ENCODE peak calls at places on chromosomes 6 and 20, in six cellular contexts. V is cardiac muscle cell, P is IMR-90, H is spleen, L is uterus, T is tibial artery. K is an unnamed sample. For H3K4me1 and H3K27me3, the result is how much of the 10 kb centered on the place peaks cover.

GRCh38 chr6:130306377-130306776 is 59.4 kb upstream of the TMEM200A start:
- DNase-seq in V (no peak), P (peak), H (no peak), L (no peak), T (no peak), K (no peak)

GRCh38 chr6:87289571-87289970 is 32.8 kb upstream of the SMIM8 start:
- DNase-seq in V (no peak), P (no peak), H (no peak), L (no peak), T (no peak), K (no peak)

GRCh38 chr6:139635401-139636130 is 261.1 kb upstream of the CITED2 start:
- DNase-seq in V (no peak), P (no peak), H (no peak), L (no peak), T (no peak), K (no peak)

GRCh38 chr6:40252531-40253258 is 318.4 kb upstream of the MOCS1 start:
- DNase-seq in V (no peak), P (no peak), H (no peak), L (no peak), T (no peak), K (no peak)

GRCh38 chr20:42996141-42996540 is 193.6 kb downstream of the PTPRT start:
- DNase-seq in V (no peak), P (no peak), H (no peak), L (no peak), T (no peak), K (no peak)

GRCh38 chr6:16367584-16367970 is 129.2 kb downstream of the GMPR start:
- DNase-seq in V (no peak), P (no peak), H (no peak), L (no peak), T (no peak), K (no peak)

GRCh38 chr6:157989541-157990289 is 8.1 kb downstream of the SYNJ2 start:
- DNase-seq in V (peak), P (peak), H (peak), L (peak), T (no peak), K (no peak)

GRCh38 chr6:38933426-38933825 is 115.2 kb upstream of the GLP1R start:
- DNase-seq in V (peak), P (peak), H (no peak), L (no peak), T (no peak), K (no peak)

GRCh38 chr20:61105395-61105794 is 146.7 kb upstream of the CDH4 start:
- DNase-seq in V (no peak), P (no peak), H (no peak), L (no peak), T (no peak), K (peak)

DNA sequence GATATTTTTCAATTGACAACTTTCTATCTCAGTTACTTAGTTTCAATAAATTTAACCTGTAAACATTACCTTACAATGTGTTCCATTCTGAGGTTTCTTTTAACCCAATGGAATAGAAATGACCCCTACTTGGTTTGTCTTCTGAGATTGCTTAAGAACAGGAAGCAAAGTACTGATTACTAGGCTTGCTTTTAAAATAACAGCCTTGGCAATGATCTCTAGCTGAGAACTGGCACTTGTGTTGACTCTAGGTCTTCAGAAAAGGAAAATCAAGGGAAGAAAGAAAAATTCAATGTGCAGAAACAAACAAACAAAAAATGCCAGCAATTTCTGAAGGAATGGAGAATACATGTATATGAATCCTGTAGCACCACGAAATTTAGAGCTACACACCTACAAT is 66.1 kb downstream of the SYNE1 start:
- DNase-seq in V (peak), P (no peak), H (no peak), L (no peak), T (no peak), K (no peak)
- H3K4me1 ChIP-seq in V (under half), P (under half), H (under half), L (under half), T (under half), K (under half)

GRCh38 chr6:158996863-158997262 is 3.1 kb downstream of the RSPH3 start:
- DNase-seq in V (no peak), P (no peak), H (no peak), L (no peak), T (no peak), K (no peak)

GRCh38 chr6:158999154-158999668 is 791 bp downstream of the RSPH3 start:
- DNase-seq in V (peak), P (peak), H (no peak), L (no peak), T (no peak), K (no peak)

GRCh38 chr6:159002432-159003160 is 2.6 kb upstream of the RSPH3 start:
- DNase-seq in V (no peak), P (peak), H (no peak), L (no peak), T (no peak), K (no peak)

GRCh38 chr6:159004592-159004991 is 4.6 kb upstream of the RSPH3 start:
- DNase-seq in V (no peak), P (no peak), H (no peak), L (no peak), T (no peak), K (no peak)

GRCh38 chr6:158999669-159000403 is at the start of gene RSPH3:
- DNase-seq in V (peak), P (peak), H (peak), L (peak), T (peak), K (peak)
- TF ChIP-seq CTCF in V (no peak), P (peak), H (peak), L (peak), T (no peak), K (no peak)

GRCh38 chr20:24698706-24699206 is 229.3 kb downstream of the SYNDIG1 start:
- DNase-seq in V (no peak), P (no peak), H (no peak), L (no peak), T (no peak), K (no peak)

GRCh38 chr20:24698189-24698588 is 228.8 kb downstream of the SYNDIG1 start:
- DNase-seq in V (no peak), P (no peak), H (no peak), L (no peak), T (no peak), K (no peak)

GRCh38 chr20:24696396-24696795 is 227.0 kb downstream of the SYNDIG1 start:
- DNase-seq in V (no peak), P (no peak), H (no peak), L (no peak), T (no peak), K (no peak)

GRCh38 chr20:24695529-24696225 is 226.2 kb downstream of the SYNDIG1 start:
- DNase-seq in V (no peak), P (no peak), H (no peak), L (no peak), T (no peak), K (no peak)

DNA sequence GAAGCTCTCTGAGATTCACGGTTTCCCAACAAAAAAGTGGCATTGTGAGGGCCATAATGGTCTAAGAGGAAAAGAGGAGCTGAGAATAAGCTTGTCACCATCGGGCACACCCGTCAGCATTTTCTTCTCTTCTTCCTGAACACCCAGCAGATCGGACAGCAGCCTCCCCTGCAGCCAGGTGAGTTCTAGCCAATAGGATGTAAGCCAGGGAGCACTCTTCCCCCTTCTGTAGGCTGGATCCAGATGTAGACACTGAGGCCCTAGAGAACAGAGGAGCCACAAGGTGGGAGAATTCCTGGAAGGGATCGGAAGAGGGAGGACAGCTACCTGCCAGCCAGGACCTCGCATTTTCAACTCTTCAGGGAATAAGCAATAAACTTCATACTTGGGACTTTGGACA is 228.0 kb downstream of the SYNDIG1 start:
- DNase-seq in V (no peak), P (no peak), H (no peak), L (no peak), T (no peak), K (no peak)
- H3K27me3 ChIP-seq in V (under half), P (under half), H (under half), L (under half), T (under half), K (under half)

GRCh38 chr6:142893088-142893487 is 51.9 kb downstream of the HIVEP2 start:
- DNase-seq in V (peak), P (peak), H (no peak), L (no peak), T (no peak), K (no peak)
- H3K4me1 ChIP-seq in V (under half), P (under half), H (under half), L (under half), T (under half), K (under half)